ENCODE peak calls at places on chromosomes 2 and 18, in four cellular contexts. O is naive thymus-derived CD8-positive, alpha-beta T cell; P is lower leg skin; M is putamen. E is an unnamed sample.

GRCh38 chr2:62724886-62725711 is 19.6 kb downstream of the EHBP1 start:
- DNase-seq in O (peak), P (no peak), M (peak), E (peak)

GRCh38 chr2:197135806-197136205 is 174.8 kb downstream of the ANKRD44 start:
- DNase-seq in O (no peak), P (no peak), M (no peak), E (no peak)

GRCh38 chr2:172564376-172564775 is 8.5 kb downstream of the PDK1 start:
- DNase-seq in O (no peak), P (no peak), M (no peak), E (no peak)

GRCh38 chr18:36850527-36851201 is 21.7 kb downstream of the KIAA1328 start:
- DNase-seq in O (no peak), P (no peak), M (no peak), E (no peak)

GRCh38 chr2:65071499-65072180 is 15.4 kb downstream of the CEP68 start:
- DNase-seq in O (no peak), P (no peak), M (no peak), E (no peak)

GRCh38 chr2:227788556-227788955 is 25.1 kb upstream of the CCL20 start:
- DNase-seq in O (no peak), P (no peak), M (no peak), E (no peak)

GRCh38 chr2:101253013-101253712 is 477 bp downstream of the CNOT11 start:
- DNase-seq in O (peak), P (peak), M (peak), E (no peak)

GRCh38 chr2:36701391-36701795 is 4.9 kb downstream of the VIT start:
- DNase-seq in O (no peak), P (no peak), M (no peak), E (no peak)

GRCh38 chr2:112121682-112122254 is 16.4 kb upstream of the FBLN7 start:
- DNase-seq in O (no peak), P (no peak), M (peak), E (peak)

GRCh38 chr2:155965415-155966070 is 367.0 kb downstream of the NR4A2 start:
- DNase-seq in O (no peak), P (no peak), M (no peak), E (no peak)

GRCh38 chr2:119996148-119996547 is 16.7 kb upstream of the EPB41L5 start:
- DNase-seq in O (no peak), P (no peak), M (no peak), E (no peak)

GRCh38 chr2:219702796-219703545 is 75.5 kb downstream of the SLC4A3 start:
- DNase-seq in O (no peak), P (no peak), M (no peak), E (no peak)

GRCh38 chr2:178244812-178245211 is 50.5 kb downstream of the OSBPL6 start:
- DNase-seq in O (no peak), P (no peak), M (no peak), E (no peak)

GRCh38 chr2:117834992-117835391 is 20.5 kb downstream of the DDX18 start:
- DNase-seq in O (no peak), P (no peak), M (no peak), E (no peak)

GRCh38 chr2:231348173-231348572 is 47.3 kb upstream of the B3GNT7 start:
- DNase-seq in O (no peak), P (no peak), M (no peak), E (no peak)

GRCh38 chr18:6757966-6758365 is 28.4 kb downstream of the ARHGAP28 start:
- DNase-seq in O (no peak), P (no peak), M (no peak), E (no peak)

GRCh38 chr2:43221660-43222471 is 4.5 kb downstream of the ZFP36L2 start:
- DNase-seq in O (peak), P (peak), M (peak), E (peak)

GRCh38 chr2:166410828-166411472 is 35.2 kb upstream of the SCN9A start:
- DNase-seq in O (no peak), P (no peak), M (no peak), E (no peak)

GRCh38 chr2:48176876-48177275 is 270.6 kb upstream of the FBXO11 start:
- DNase-seq in O (no peak), P (no peak), M (no peak), E (no peak)

GRCh38 chr2:222713007-222713406 is 41.5 kb downstream of the MOGAT1 start:
- DNase-seq in O (no peak), P (no peak), M (no peak), E (no peak)

GRCh38 chr18:68177807-68178702 is 536.9 kb downstream of the TMX3 start:
- DNase-seq in O (no peak), P (no peak), M (no peak), E (no peak)

GRCh38 chr2:194166818-194167217 is 1490.2 kb upstream of the SLC39A10 start:
- DNase-seq in O (no peak), P (no peak), M (peak), E (no peak)

GRCh38 chr2:46331099-46331766 is 34.0 kb downstream of the EPAS1 start:
- DNase-seq in O (no peak), P (no peak), M (no peak), E (no peak)

GRCh38 chr2:232529806-232530547 is 4.0 kb downstream of the CHRND start:
- DNase-seq in O (no peak), P (no peak), M (no peak), E (no peak)

GRCh38 chr2:160460333-160460731 is 33.3 kb downstream of the RBMS1 start:
- DNase-seq in O (no peak), P (no peak), M (no peak), E (no peak)